ENCODE peak calls at places on chromosomes 7 and 10, in four cellular contexts. One of them, this sample, is unnamed.

GRCh38 chr7:147207988-147208387 is 1091.4 kb downstream of the CNTNAP2 start:
- DNase-seq in nephron progenitor cell: no peak
- DNase-seq in AG10803: no peak
- DNase-seq in left ventricle myocardium inferior: no peak
- DNase-seq in this sample: no peak

GRCh38 chr7:111650456-111650999 is 88.2 kb upstream of the IMMP2L start:
- DNase-seq in AG10803: peak
- DNase-seq in left ventricle myocardium inferior: no peak
- DNase-seq in nephron progenitor cell: no peak
- DNase-seq in this sample: no peak

GRCh38 chr7:36686499-36686898 is 37.8 kb downstream of the AOAH start:
- DNase-seq in AG10803: no peak
- DNase-seq in left ventricle myocardium inferior: no peak
- DNase-seq in nephron progenitor cell: no peak
- DNase-seq in this sample: peak

GRCh38 chr7:29199776-29200175 is 5.2 kb downstream of the CHN2 start:
- DNase-seq in AG10803: no peak
- DNase-seq in nephron progenitor cell: no peak
- DNase-seq in left ventricle myocardium inferior: no peak
- DNase-seq in this sample: no peak

GRCh38 chr7:43694399-43694748 is 34.9 kb downstream of the COA1 start:
- DNase-seq in left ventricle myocardium inferior: no peak
- DNase-seq in AG10803: peak
- DNase-seq in nephron progenitor cell: no peak
- DNase-seq in this sample: no peak

GRCh38 chr10:79241990-79242619 is 105.2 kb upstream of the PPIF start:
- DNase-seq in nephron progenitor cell: peak
- DNase-seq in AG10803: peak
- DNase-seq in left ventricle myocardium inferior: peak
- DNase-seq in this sample: peak

GRCh38 chr10:91378061-91378460 is 32.1 kb upstream of the HECTD2 start:
- DNase-seq in left ventricle myocardium inferior: no peak
- DNase-seq in nephron progenitor cell: no peak
- DNase-seq in AG10803: no peak
- DNase-seq in this sample: no peak

GRCh38 chr10:58335306-58336005 is 650 bp downstream of the UBE2D1 start:
- DNase-seq in left ventricle myocardium inferior: peak
- DNase-seq in AG10803: peak
- DNase-seq in nephron progenitor cell: no peak
- DNase-seq in this sample: peak

GRCh38 chr7:32588657-32589056 is 93.4 kb downstream of the AVL9 start:
- DNase-seq in AG10803: peak
- DNase-seq in left ventricle myocardium inferior: no peak
- DNase-seq in nephron progenitor cell: no peak
- DNase-seq in this sample: peak

GRCh38 chr10:23786594-23786993 is 347.7 kb downstream of the OTUD1 start:
- DNase-seq in left ventricle myocardium inferior: no peak
- DNase-seq in AG10803: no peak
- DNase-seq in nephron progenitor cell: no peak
- DNase-seq in this sample: no peak

GRCh38 chr7:138400400-138400886 is 59.6 kb upstream of the TRIM24 start:
- DNase-seq in AG10803: no peak
- DNase-seq in nephron progenitor cell: no peak
- DNase-seq in left ventricle myocardium inferior: no peak
- DNase-seq in this sample: no peak

GRCh38 chr7:45479781-45480180 is 94.4 kb upstream of the ADCY1 start:
- DNase-seq in AG10803: no peak
- DNase-seq in left ventricle myocardium inferior: no peak
- DNase-seq in nephron progenitor cell: no peak
- DNase-seq in this sample: no peak

GRCh38 chr10:104584541-104584940 is 56.5 kb upstream of the SORCS3 start:
- DNase-seq in left ventricle myocardium inferior: no peak
- DNase-seq in AG10803: no peak
- DNase-seq in nephron progenitor cell: no peak
- DNase-seq in this sample: no peak

GRCh38 chr7:21782996-21783395 is 162.7 kb downstream of the CDCA7L start:
- DNase-seq in nephron progenitor cell: no peak
- DNase-seq in AG10803: no peak
- DNase-seq in left ventricle myocardium inferior: no peak
- DNase-seq in this sample: no peak

GRCh38 chr10:13087986-13088618 is 11.9 kb upstream of the OPTN start:
- DNase-seq in AG10803: peak
- DNase-seq in left ventricle myocardium inferior: no peak
- DNase-seq in nephron progenitor cell: no peak
- DNase-seq in this sample: no peak

GRCh38 chr7:139730746-139731612 is 46.8 kb downstream of the HIPK2 start:
- DNase-seq in left ventricle myocardium inferior: peak
- DNase-seq in nephron progenitor cell: no peak
- DNase-seq in AG10803: peak
- DNase-seq in this sample: no peak

GRCh38 chr10:133231946-133232574 is 2.0 kb downstream of the UTF1 start:
- DNase-seq in left ventricle myocardium inferior: no peak
- DNase-seq in AG10803: no peak
- DNase-seq in nephron progenitor cell: no peak
- DNase-seq in this sample: no peak

GRCh38 chr7:149714910-149715471 is 58.4 kb downstream of the ZNF467 start:
- DNase-seq in nephron progenitor cell: no peak
- DNase-seq in left ventricle myocardium inferior: no peak
- DNase-seq in AG10803: peak
- DNase-seq in this sample: no peak

GRCh38 chr7:34841326-34841725 is 183.3 kb downstream of the NPSR1 start:
- DNase-seq in left ventricle myocardium inferior: no peak
- DNase-seq in AG10803: no peak
- DNase-seq in nephron progenitor cell: no peak
- DNase-seq in this sample: peak

GRCh38 chr7:92589056-92589455 is 1.1 kb downstream of the FAM133B start:
- DNase-seq in nephron progenitor cell: no peak
- DNase-seq in left ventricle myocardium inferior: no peak
- DNase-seq in AG10803: no peak
- DNase-seq in this sample: no peak

GRCh38 chr10:72818076-72818475 is 75.5 kb upstream of the OIT3 start:
- DNase-seq in left ventricle myocardium inferior: no peak
- DNase-seq in nephron progenitor cell: no peak
- DNase-seq in AG10803: no peak
- DNase-seq in this sample: no peak

GRCh38 chr7:46763348-46763747 is 818.6 kb downstream of the TNS3 start:
- DNase-seq in AG10803: peak
- DNase-seq in left ventricle myocardium inferior: no peak
- DNase-seq in nephron progenitor cell: no peak
- DNase-seq in this sample: no peak

GRCh38 chr7:13416544-13416943 is 572.9 kb downstream of the ETV1 start:
- DNase-seq in AG10803: no peak
- DNase-seq in nephron progenitor cell: no peak
- DNase-seq in left ventricle myocardium inferior: no peak
- DNase-seq in this sample: no peak

GRCh38 chr7:129617178-129617577 is 5.7 kb downstream of the NRF1 start:
- DNase-seq in AG10803: no peak
- DNase-seq in left ventricle myocardium inferior: no peak
- DNase-seq in nephron progenitor cell: no peak
- DNase-seq in this sample: no peak

GRCh38 chr10:17453377-17454091 is 861 bp downstream of the ST8SIA6 start:
- DNase-seq in AG10803: peak
- DNase-seq in left ventricle myocardium inferior: peak
- DNase-seq in nephron progenitor cell: peak
- DNase-seq in this sample: peak

GRCh38 chr7:124459101-124460052 is 306.2 kb downstream of the GPR37 start:
- DNase-seq in AG10803: peak
- DNase-seq in left ventricle myocardium inferior: no peak
- DNase-seq in nephron progenitor cell: no peak
- DNase-seq in this sample: no peak

GRCh38 chr10:33180390-33180789 is 154.1 kb downstream of the NRP1 start:
- DNase-seq in nephron progenitor cell: no peak
- DNase-seq in AG10803: no peak
- DNase-seq in left ventricle myocardium inferior: no peak
- DNase-seq in this sample: no peak

GRCh38 chr10:131617113-131617877 is 283.5 kb upstream of the PPP2R2D start:
- DNase-seq in AG10803: no peak
- DNase-seq in left ventricle myocardium inferior: no peak
- DNase-seq in nephron progenitor cell: no peak
- DNase-seq in this sample: peak

GRCh38 chr10:22321156-22321711 is 335 bp downstream of the BMI1 start:
- DNase-seq in nephron progenitor cell: peak
- DNase-seq in AG10803: peak
- DNase-seq in left ventricle myocardium inferior: peak
- DNase-seq in this sample: peak

GRCh38 chr7:74344128-74344496 is 54.9 kb downstream of the CLIP2 start:
- DNase-seq in AG10803: no peak
- DNase-seq in nephron progenitor cell: no peak
- DNase-seq in left ventricle myocardium inferior: no peak
- DNase-seq in this sample: no peak

GRCh38 chr7:159071260-159071659 is 73.4 kb downstream of the VIPR2 start:
- DNase-seq in left ventricle myocardium inferior: no peak
- DNase-seq in nephron progenitor cell: no peak
- DNase-seq in AG10803: no peak
- DNase-seq in this sample: peak